ENCODE peak calls at places on chromosomes 7 and 10, in ten cellular contexts. D, W, Z, R, G, Y, F, M, N and P are unnamed samples. For H3K27me3, the result is how much of the 10 kb centered on the place peaks cover.

GRCh38 chr7:2709553-2710165 is 21.7 kb downstream of the AMZ1 start:
- DNase-seq in Z (peak), D (no peak), G (peak), R (no peak), F (peak), W (peak), N (peak), M (peak), Y (peak), P (peak)

GRCh38 chr7:1346851-1347250 is 112.4 kb downstream of the MICALL2 start:
- DNase-seq in R (no peak), D (no peak), F (no peak), W (no peak), M (no peak), G (no peak), Y (no peak), N (no peak), Z (no peak), P (no peak)

GRCh38 chr7:4738711-4739527 is 36.5 kb upstream of the AP5Z1 start:
- DNase-seq in Y (no peak), M (peak), F (peak), G (peak), D (peak), R (no peak), N (no peak), Z (no peak), W (peak), P (no peak)

GRCh38 chr7:150631084-150631824 is 931 bp downstream of the GIMAP6 start:
- DNase-seq in N (no peak), F (no peak), M (no peak), W (peak), G (no peak), R (no peak), Y (peak), D (peak), Z (peak), P (peak)

GRCh38 chr10:120688928-120689327 is 162.2 kb upstream of the WDR11 start:
- DNase-seq in Y (no peak), Z (no peak), G (peak), F (no peak), R (no peak), D (no peak), M (peak), N (no peak), W (no peak), P (no peak)

GRCh38 chr7:46071076-46071475 is 150.0 kb upstream of the IGFBP3 start:
- DNase-seq in R (no peak), G (no peak), F (no peak), M (peak), D (no peak), Y (no peak), N (no peak), Z (no peak), W (no peak), P (no peak)

GRCh38 chr7:149870701-149871483 is 2.9 kb upstream of the ATP6V0E2 start:
- DNase-seq in Y (no peak), D (peak), F (no peak), N (peak), R (no peak), Z (no peak), G (peak), M (no peak), W (no peak), P (no peak)

GRCh38 chr7:104968648-104969047 is 45.4 kb upstream of the KMT2E start:
- DNase-seq in R (no peak), W (no peak), N (no peak), M (no peak), D (no peak), G (no peak), Z (no peak), Y (no peak), F (no peak), P (no peak)

GRCh38 chr10:59176241-59177030 is at the start of gene PHYHIPL:
- DNase-seq in M (peak), G (peak), D (peak), W (no peak), N (no peak), F (peak), Y (no peak), Z (peak), R (no peak), P (no peak)

GRCh38 chr10:130715686-130716670 is 579.8 kb downstream of the GLRX3 start:
- DNase-seq in G (no peak), Z (no peak), R (no peak), D (no peak), W (no peak), N (no peak), M (no peak), F (no peak), Y (no peak), P (no peak)

GRCh38 chr10:70362357-70362756 is 20.1 kb downstream of the LRRC20 start:
- DNase-seq in R (no peak), G (no peak), W (no peak), D (no peak), F (no peak), M (no peak), Y (no peak), Z (no peak), N (no peak), P (no peak)

GRCh38 chr7:140060788-140061606 is 1.8 kb downstream of the PARP12 start:
- DNase-seq in W (no peak), N (peak), F (no peak), Z (peak), R (no peak), M (no peak), D (peak), Y (no peak), G (no peak), P (no peak)

GRCh38 chr7:133513608-133514007 is 260.7 kb downstream of the EXOC4 start:
- DNase-seq in F (no peak), M (peak), Y (no peak), W (no peak), R (no peak), Z (no peak), D (no peak), N (no peak), G (no peak), P (no peak)

GRCh38 chr10:13099144-13099665 is 758 bp upstream of the OPTN start:
- DNase-seq in R (no peak), Z (peak), Y (peak), N (peak), D (peak), G (peak), M (peak), W (peak), F (peak), P (peak)

GRCh38 chr7:108367946-108368345 is 88.3 kb downstream of the NRCAM start:
- DNase-seq in D (no peak), M (no peak), Y (no peak), W (no peak), G (no peak), F (no peak), Z (no peak), N (no peak), R (no peak), P (no peak)

GRCh38 chr7:115499966-115500365 is 530.6 kb downstream of the TFEC start:
- DNase-seq in G (no peak), Z (no peak), F (no peak), M (no peak), R (no peak), W (no peak), Y (no peak), D (no peak), N (no peak), P (no peak)

GRCh38 chr7:72476608-72477305 is 64.6 kb upstream of the CALN1 start:
- DNase-seq in G (peak), N (no peak), D (no peak), F (no peak), M (no peak), W (no peak), R (no peak), Z (no peak), Y (no peak), P (no peak)

GRCh38 chr10:47033081-47033480 is 121.9 kb downstream of the PTPN20 start:
- DNase-seq in N (no peak), W (no peak), D (no peak), R (peak), Y (no peak), F (no peak), Z (no peak), M (no peak), G (no peak), P (no peak)

GRCh38 chr10:120632047-120632446 is 175.0 kb downstream of the PLPP4 start:
- DNase-seq in N (no peak), D (no peak), G (no peak), R (no peak), M (no peak), Z (no peak), Y (no peak), F (no peak), W (no peak), P (no peak)

GRCh38 chr7:158662610-158663427 is 41.8 kb downstream of the NCAPG2 start:
- DNase-seq in W (no peak), D (no peak), M (no peak), Y (no peak), F (no peak), G (no peak), Z (no peak), N (no peak), R (no peak), P (no peak)

GRCh38 chr10:112832361-112832878 is 117.6 kb upstream of the TCF7L2 start:
- DNase-seq in W (no peak), N (no peak), Z (no peak), R (no peak), M (peak), G (peak), D (no peak), Y (no peak), F (peak), P (no peak)

GRCh38 chr10:62075414-62075813 is 173.9 kb downstream of the ARID5B start:
- DNase-seq in D (no peak), M (no peak), R (no peak), F (no peak), W (no peak), N (no peak), Z (no peak), Y (no peak), G (no peak), P (no peak)

GRCh38 chr7:19112290-19113000 is 5.0 kb downstream of the TWIST1 start:
- DNase-seq in W (no peak), Y (no peak), G (peak), N (no peak), D (peak), M (peak), R (peak), Z (no peak), F (no peak), P (no peak)

GRCh38 chr7:39910108-39910869 is 39.8 kb upstream of the CDK13 start:
- DNase-seq in R (no peak), Y (no peak), G (no peak), F (no peak), D (no peak), Z (no peak), N (no peak), M (peak), W (no peak), P (no peak)

GRCh38 chr10:70404906-70405824 is 1.2 kb downstream of the EIF4EBP2 start:
- DNase-seq in D (peak), G (peak), Y (no peak), M (peak), F (peak), N (peak), W (no peak), Z (peak), R (peak), P (peak)

GRCh38 chr7:130733866-130734524 is at the start of gene KLF14:
- DNase-seq in Z (peak), N (peak), G (peak), F (peak), W (peak), Y (peak), M (peak), R (no peak), D (no peak), P (peak)
- H3K27me3 ChIP-seq in Z (under half), N (under half), G (half or more), F (half or more), W (under half), Y (under half), M (under half), R (half or more), D (half or more), P (half or more)

GRCh38 chr10:126561499-126562208 is 108.8 kb downstream of the C10orf90 start:
- DNase-seq in W (no peak), D (no peak), N (no peak), Y (no peak), F (no peak), M (peak), R (no peak), Z (no peak), G (peak), P (no peak)
- H3K4me3 ChIP-seq in W (no peak), D (peak), N (no peak), Y (no peak), F (no peak), M (peak), R (peak), Z (no peak), G (peak), P (no peak)

GRCh38 chr7:86867163-86867762 is 192.2 kb downstream of the ELAPOR2 start:
- DNase-seq in Y (no peak), R (no peak), W (no peak), N (no peak), F (no peak), Z (no peak), M (no peak), G (no peak), D (no peak), P (no peak)
- H3K27ac ChIP-seq in Y (no peak), R (no peak), W (no peak), N (no peak), F (no peak), Z (no peak), M (no peak), G (peak), D (no peak), P (no peak)

DNA sequence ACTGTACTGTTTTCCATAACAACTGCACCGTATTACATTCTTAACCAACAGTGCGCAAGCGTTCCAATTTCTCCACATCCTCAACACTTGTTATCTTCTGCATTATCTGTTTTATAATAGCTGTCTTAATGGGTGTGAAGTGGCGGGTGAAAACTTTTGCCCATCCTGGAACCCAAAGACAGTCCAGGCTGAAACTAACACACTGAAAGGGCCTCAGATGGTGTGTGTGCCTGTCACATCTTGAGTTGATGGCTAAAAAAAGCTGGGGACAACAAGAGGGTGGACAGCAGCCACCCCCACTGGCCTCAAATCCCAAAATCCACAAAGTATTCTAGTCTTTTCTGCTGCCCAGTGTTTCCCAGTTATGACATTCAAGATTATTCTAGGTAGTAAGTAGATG is 19.4 kb downstream of the OPALIN start:
- DNase-seq in D (no peak), G (no peak), Y (no peak), Z (no peak), F (no peak), N (no peak), M (no peak), R (no peak), W (no peak), P (no peak)
- H3K27me3 ChIP-seq in D (under half), G (under half), Y (under half), Z (under half), F (under half), N (under half), M (under half), R (under half), W (under half), P (under half)